ENCODE peak calls at places on chromosomes 6 and 20, in seven cellular contexts. X is cardiac muscle cell, V is astrocyte, G is activated gamma-delta T cell treated with Interleukin-2 at 50 U/mL for 16 hours, U is G401, P is NCI-H1694 treated with DMSO at 0.1 percent for 48 hours, M is natural killer cell. C is an unnamed sample.

GRCh38 chr20:49385471-49385870 is 97.0 kb downstream of the KCNB1 start:
- DNase-seq in X (peak), V (peak), G (no peak), U (peak), P (no peak), M (no peak), C (peak)

GRCh38 chr6:44593539-44593944 is 206.0 kb downstream of the CDC5L start:
- DNase-seq in X (peak), V (peak), G (peak), U (peak), P (peak), M (no peak), C (peak)

GRCh38 chr6:141244366-141244765 is 888.4 kb upstream of the GJE1 start:
- DNase-seq in X (no peak), V (no peak), G (no peak), U (no peak), P (peak), M (no peak), C (no peak)

GRCh38 chr6:170260686-170261085 is 30.2 kb downstream of the DLL1 start:
- DNase-seq in X (no peak), V (no peak), G (no peak), U (no peak), P (no peak), M (no peak), C (no peak)

GRCh38 chr20:10171864-10172751 is 46.5 kb upstream of the SNAP25 start:
- DNase-seq in X (peak), V (peak), G (peak), U (peak), P (peak), M (peak), C (peak)

GRCh38 chr6:127466416-127466815 is 7.2 kb upstream of the KIAA0408 start:
- DNase-seq in X (no peak), V (no peak), G (no peak), U (peak), P (no peak), M (no peak), C (no peak)

GRCh38 chr20:23092409-23092756 is 6.3 kb upstream of the CD93 start:
- DNase-seq in X (peak), V (peak), G (no peak), U (no peak), P (no peak), M (no peak), C (peak)

GRCh38 chr20:3808544-3808943 is 11.8 kb upstream of the AP5S1 start:
- DNase-seq in X (no peak), V (no peak), G (no peak), U (no peak), P (no peak), M (no peak), C (no peak)

GRCh38 chr6:93048381-93048780 is 371.0 kb downstream of the EPHA7 start:
- DNase-seq in X (no peak), V (no peak), G (no peak), U (no peak), P (no peak), M (no peak), C (no peak)

GRCh38 chr6:149111556-149112115 is 205.9 kb upstream of the TAB2 start:
- DNase-seq in X (no peak), V (no peak), G (no peak), U (no peak), P (no peak), M (no peak), C (no peak)

GRCh38 chr20:35307666-35308653 is 15.7 kb upstream of the FAM83C start:
- DNase-seq in X (no peak), V (peak), G (no peak), U (peak), P (peak), M (no peak), C (peak)

GRCh38 chr20:43909720-43910119 is 4.9 kb upstream of the TOX2 start:
- DNase-seq in X (no peak), V (no peak), G (no peak), U (no peak), P (no peak), M (no peak), C (no peak)

GRCh38 chr6:16400248-16400760 is 161.9 kb downstream of the GMPR start:
- DNase-seq in X (no peak), V (no peak), G (no peak), U (no peak), P (no peak), M (no peak), C (peak)

GRCh38 chr6:25481267-25481666 is 170.7 kb upstream of the SCGN start:
- DNase-seq in X (no peak), V (no peak), G (no peak), U (no peak), P (no peak), M (no peak), C (no peak)

GRCh38 chr20:53179749-53180148 is 207.6 kb downstream of the TSHZ2 start:
- DNase-seq in X (no peak), V (no peak), G (no peak), U (no peak), P (no peak), M (no peak), C (no peak)

GRCh38 chr6:57205550-57206328 is 16.4 kb downstream of the RAB23 start:
- DNase-seq in X (no peak), V (no peak), G (no peak), U (no peak), P (no peak), M (no peak), C (no peak)

GRCh38 chr6:6320901-6321300 is 439 bp upstream of the F13A1 start:
- DNase-seq in X (no peak), V (no peak), G (no peak), U (no peak), P (no peak), M (no peak), C (peak)

GRCh38 chr6:31113861-31114539 is 600 bp upstream of the PSORS1C1 start:
- DNase-seq in X (peak), V (peak), G (no peak), U (no peak), P (no peak), M (no peak), C (peak)

GRCh38 chr6:113857565-113858066 is 471 bp downstream of the MARCKS start:
- DNase-seq in X (peak), V (no peak), G (no peak), U (peak), P (no peak), M (no peak), C (peak)

GRCh38 chr6:3280091-3280490 is 21.3 kb downstream of the PSMG4 start:
- DNase-seq in X (no peak), V (no peak), G (no peak), U (no peak), P (no peak), M (no peak), C (no peak)

GRCh38 chr6:144286503-144287393 is 1.6 kb downstream of the UTRN start:
- DNase-seq in X (peak), V (peak), G (peak), U (no peak), P (no peak), M (no peak), C (peak)

GRCh38 chr6:2853766-2854393 is 12.2 kb upstream of the SERPINB1 start:
- DNase-seq in X (no peak), V (peak), G (peak), U (no peak), P (no peak), M (peak), C (peak)

GRCh38 chr6:111583986-111584385 is 21.7 kb downstream of the TRAF3IP2 start:
- DNase-seq in X (no peak), V (no peak), G (no peak), U (no peak), P (no peak), M (no peak), C (no peak)

GRCh38 chr20:63612276-63612931 is 14.5 kb downstream of the GMEB2 start:
- DNase-seq in X (no peak), V (no peak), G (no peak), U (no peak), P (no peak), M (no peak), C (no peak)

GRCh38 chr20:5080384-5080877 is 39.3 kb downstream of the PCNA start:
- DNase-seq in X (no peak), V (no peak), G (no peak), U (no peak), P (no peak), M (no peak), C (peak)

GRCh38 chr6:26556263-26557070 is 18.3 kb downstream of the HMGN4 start:
- DNase-seq in X (no peak), V (peak), G (no peak), U (peak), P (peak), M (peak), C (peak)

GRCh38 chr6:152496731-152497130 is 140.4 kb downstream of the SYNE1 start:
- DNase-seq in X (no peak), V (no peak), G (no peak), U (no peak), P (no peak), M (no peak), C (no peak)

GRCh38 chr20:47710665-47711045 is 74.6 kb downstream of the SULF2 start:
- DNase-seq in X (no peak), V (no peak), G (no peak), U (no peak), P (no peak), M (no peak), C (no peak)

GRCh38 chr20:61589055-61589385 is 337.0 kb downstream of the CDH4 start:
- DNase-seq in X (no peak), V (peak), G (no peak), U (no peak), P (no peak), M (no peak), C (peak)

GRCh38 chr6:14366315-14366714 is 248.7 kb downstream of the CD83 start:
- DNase-seq in X (no peak), V (no peak), G (no peak), U (no peak), P (no peak), M (no peak), C (no peak)

GRCh38 chr6:4316867-4317400 is 181.6 kb upstream of the ECI2 start:
- DNase-seq in X (no peak), V (peak), G (no peak), U (no peak), P (no peak), M (no peak), C (peak)

GRCh38 chr6:42404494-42404893 is 47.2 kb downstream of the TRERF1 start:
- DNase-seq in X (no peak), V (peak), G (peak), U (no peak), P (no peak), M (no peak), C (peak)

GRCh38 chr6:75243333-75244062 is at the start of gene COX7A2:
- DNase-seq in X (peak), V (peak), G (peak), U (peak), P (peak), M (peak), C (peak)

GRCh38 chr6:112745765-112746164 is 398.6 kb downstream of the RFPL4B start:
- DNase-seq in X (no peak), V (no peak), G (no peak), U (no peak), P (no peak), M (no peak), C (no peak)

GRCh38 chr6:26459023-26459810 is 1.5 kb downstream of the BTN2A1 start:
- DNase-seq in X (no peak), V (no peak), G (no peak), U (peak), P (no peak), M (no peak), C (no peak)

C was measured in M059J.